ENCODE peak calls at places on chromosomes 11 and 22, in five cellular contexts. X, N, H, Z and W are unnamed samples.

GRCh38 chr11:84824624-84825023 is 802.5 kb downstream of the DLG2 start:
- DNase-seq in X (no peak), N (no peak), H (no peak), Z (no peak), W (no peak)

GRCh38 chr22:48557473-48557872 is 1270.2 kb downstream of the BRD1 start:
- DNase-seq in X (no peak), N (no peak), H (no peak), Z (no peak), W (no peak)

GRCh38 chr11:59923813-59924212 is 14.4 kb upstream of the OOSP1 start:
- DNase-seq in X (no peak), N (no peak), H (no peak), Z (no peak), W (no peak)

GRCh38 chr11:6315811-6316425 is 4.4 kb downstream of the CAVIN3 start:
- DNase-seq in X (peak), N (peak), H (peak), Z (no peak), W (peak)

GRCh38 chr11:70048279-70049024 is 29.7 kb upstream of the ANO1 start:
- DNase-seq in X (no peak), N (peak), H (peak), Z (no peak), W (no peak)

GRCh38 chr11:104522650-104523049 is 358.7 kb upstream of the PDGFD start:
- DNase-seq in X (peak), N (no peak), H (no peak), Z (no peak), W (no peak)

GRCh38 chr11:8262552-8263108 is 1.0 kb downstream of the LMO1 start:
- DNase-seq in X (peak), N (peak), H (peak), Z (no peak), W (peak)

GRCh38 chr22:17637490-17638181 is 921 bp upstream of the BCL2L13 start:
- DNase-seq in X (no peak), N (no peak), H (no peak), Z (no peak), W (peak)

GRCh38 chr11:34214961-34215805 is 109.8 kb downstream of the NAT10 start:
- DNase-seq in X (no peak), N (no peak), H (peak), Z (peak), W (no peak)

GRCh38 chr22:35458547-35459422 is 58.8 kb downstream of the MCM5 start:
- DNase-seq in X (no peak), N (no peak), H (no peak), Z (no peak), W (no peak)

GRCh38 chr11:102144357-102145342 is 34.4 kb downstream of the YAP1 start:
- DNase-seq in X (peak), N (no peak), H (no peak), Z (no peak), W (no peak)